ENCODE peak calls at places on chromosomes 12 and 14, in seven cellular contexts. One of them, this sample, is unnamed.

GRCh38 chr12:90905691-90906370 is 49.1 kb downstream of the CCER1 start:
- DNase-seq in lower lobe of right lung: no peak
- DNase-seq in K562: no peak
- DNase-seq in erythroblast: no peak
- DNase-seq in HTR-8/SVneo: no peak
- DNase-seq in fibroblast of lung: peak
- DNase-seq in effector memory CD8-positive, alpha-beta T cell: no peak
- DNase-seq in this sample: no peak

GRCh38 chr12:31591308-31591901 is 469 bp upstream of the DENND5B start:
- DNase-seq in lower lobe of right lung: no peak
- DNase-seq in K562: peak
- DNase-seq in HTR-8/SVneo: peak
- DNase-seq in effector memory CD8-positive, alpha-beta T cell: no peak
- DNase-seq in erythroblast: peak
- DNase-seq in fibroblast of lung: peak
- DNase-seq in this sample: no peak

GRCh38 chr12:43762596-43762995 is 3.8 kb downstream of the IRAK4 start:
- DNase-seq in lower lobe of right lung: no peak
- DNase-seq in fibroblast of lung: no peak
- DNase-seq in K562: no peak
- DNase-seq in HTR-8/SVneo: no peak
- DNase-seq in erythroblast: no peak
- DNase-seq in effector memory CD8-positive, alpha-beta T cell: no peak
- DNase-seq in this sample: no peak

GRCh38 chr12:51915003-51915625 is 7.8 kb downstream of the ACVRL1 start:
- DNase-seq in HTR-8/SVneo: no peak
- DNase-seq in erythroblast: no peak
- DNase-seq in fibroblast of lung: no peak
- DNase-seq in effector memory CD8-positive, alpha-beta T cell: no peak
- DNase-seq in lower lobe of right lung: no peak
- DNase-seq in K562: peak
- DNase-seq in this sample: no peak

GRCh38 chr14:103332143-103332919 is 1.7 kb upstream of the EIF5 start:
- DNase-seq in effector memory CD8-positive, alpha-beta T cell: no peak
- DNase-seq in HTR-8/SVneo: no peak
- DNase-seq in fibroblast of lung: no peak
- DNase-seq in erythroblast: peak
- DNase-seq in lower lobe of right lung: no peak
- DNase-seq in K562: no peak
- DNase-seq in this sample: no peak

GRCh38 chr14:76977793-76978730 is 50.4 kb downstream of the IRF2BPL start:
- DNase-seq in lower lobe of right lung: peak
- DNase-seq in erythroblast: peak
- DNase-seq in effector memory CD8-positive, alpha-beta T cell: peak
- DNase-seq in HTR-8/SVneo: no peak
- DNase-seq in K562: peak
- DNase-seq in fibroblast of lung: peak
- DNase-seq in this sample: peak

GRCh38 chr12:68784015-68784414 is 24.0 kb upstream of the MDM2 start:
- DNase-seq in erythroblast: no peak
- DNase-seq in HTR-8/SVneo: no peak
- DNase-seq in fibroblast of lung: peak
- DNase-seq in K562: no peak
- DNase-seq in effector memory CD8-positive, alpha-beta T cell: no peak
- DNase-seq in lower lobe of right lung: peak
- DNase-seq in this sample: no peak

GRCh38 chr12:111842556-111843396 is 748 bp downstream of the MAPKAPK5 start:
- DNase-seq in K562: no peak
- DNase-seq in erythroblast: no peak
- DNase-seq in fibroblast of lung: peak
- DNase-seq in lower lobe of right lung: no peak
- DNase-seq in effector memory CD8-positive, alpha-beta T cell: no peak
- DNase-seq in HTR-8/SVneo: peak
- DNase-seq in this sample: peak

GRCh38 chr12:92421701-92422100 is 276.1 kb upstream of the BTG1 start:
- DNase-seq in K562: no peak
- DNase-seq in HTR-8/SVneo: no peak
- DNase-seq in erythroblast: no peak
- DNase-seq in fibroblast of lung: peak
- DNase-seq in effector memory CD8-positive, alpha-beta T cell: no peak
- DNase-seq in lower lobe of right lung: no peak
- DNase-seq in this sample: no peak

GRCh38 chr12:49553512-49554088 is 14.3 kb downstream of the MCRS1 start:
- DNase-seq in K562: peak
- DNase-seq in HTR-8/SVneo: no peak
- DNase-seq in erythroblast: peak
- DNase-seq in fibroblast of lung: no peak
- DNase-seq in effector memory CD8-positive, alpha-beta T cell: no peak
- DNase-seq in lower lobe of right lung: no peak
- DNase-seq in this sample: peak

GRCh38 chr14:93811611-93812010 is 23.3 kb upstream of the PRIMA1 start:
- DNase-seq in lower lobe of right lung: no peak
- DNase-seq in fibroblast of lung: no peak
- DNase-seq in effector memory CD8-positive, alpha-beta T cell: no peak
- DNase-seq in K562: no peak
- DNase-seq in HTR-8/SVneo: no peak
- DNase-seq in erythroblast: no peak
- DNase-seq in this sample: no peak

GRCh38 chr12:94717656-94718055 is 67.3 kb upstream of the TMCC3 start:
- DNase-seq in erythroblast: no peak
- DNase-seq in K562: no peak
- DNase-seq in HTR-8/SVneo: no peak
- DNase-seq in effector memory CD8-positive, alpha-beta T cell: no peak
- DNase-seq in lower lobe of right lung: no peak
- DNase-seq in fibroblast of lung: no peak
- DNase-seq in this sample: no peak

GRCh38 chr12:68234140-68234539 is 8.5 kb upstream of the IL26 start:
- DNase-seq in K562: no peak
- DNase-seq in fibroblast of lung: no peak
- DNase-seq in effector memory CD8-positive, alpha-beta T cell: no peak
- DNase-seq in HTR-8/SVneo: no peak
- DNase-seq in lower lobe of right lung: no peak
- DNase-seq in erythroblast: no peak
- DNase-seq in this sample: no peak

GRCh38 chr14:79510659-79511058 is 700.6 kb downstream of the DIO2 start:
- DNase-seq in effector memory CD8-positive, alpha-beta T cell: no peak
- DNase-seq in fibroblast of lung: peak
- DNase-seq in HTR-8/SVneo: no peak
- DNase-seq in lower lobe of right lung: no peak
- DNase-seq in erythroblast: no peak
- DNase-seq in K562: no peak
- DNase-seq in this sample: no peak

This sample was measured in SK-MEL-5.